ENCODE peak calls at places on chromosomes 6 and 20, in six cellular contexts. L, S, C, O, H and X are unnamed samples.

GRCh38 chr6:43120938-43121913 is 45.1 kb downstream of the PTK7 start:
- DNase-seq in L (peak), S (peak), C (no peak), O (peak), H (peak), X (peak)

GRCh38 chr20:31653573-31653972 is 15.9 kb downstream of the COX4I2 start:
- DNase-seq in L (no peak), S (no peak), C (no peak), O (no peak), H (no peak), X (no peak)

GRCh38 chr20:36304786-36305495 is 1.2 kb upstream of the DLGAP4 start:
- DNase-seq in L (no peak), S (no peak), C (no peak), O (peak), H (no peak), X (no peak)

GRCh38 chr20:11426938-11427337 is 490.8 kb upstream of the BTBD3 start:
- DNase-seq in L (no peak), S (no peak), C (no peak), O (no peak), H (peak), X (no peak)

GRCh38 chr6:39791311-39791710 is 865 bp upstream of the DAAM2 start:
- DNase-seq in L (no peak), S (peak), C (no peak), O (peak), H (no peak), X (no peak)

GRCh38 chr20:35447082-35447789 is 8.2 kb upstream of the CEP250 start:
- DNase-seq in L (peak), S (peak), C (peak), O (peak), H (peak), X (no peak)

GRCh38 chr20:63534831-63535651 is 2.1 kb downstream of the PTK6 start:
- DNase-seq in L (no peak), S (no peak), C (peak), O (no peak), H (no peak), X (no peak)

GRCh38 chr6:131688286-131688685 is 12.9 kb downstream of the OR2A4 start:
- DNase-seq in L (no peak), S (no peak), C (no peak), O (no peak), H (no peak), X (no peak)

GRCh38 chr6:136757150-136757549 is 35.1 kb downstream of the MAP3K5 start:
- DNase-seq in L (no peak), S (peak), C (no peak), O (peak), H (peak), X (no peak)

GRCh38 chr6:130900913-130901312 is 73.7 kb downstream of the SMLR1 start:
- DNase-seq in L (peak), S (peak), C (no peak), O (peak), H (peak), X (peak)

GRCh38 chr6:143555071-143555492 is 43.6 kb upstream of the FUCA2 start:
- DNase-seq in L (no peak), S (no peak), C (no peak), O (peak), H (peak), X (no peak)
- H3K4me3 ChIP-seq in L (no peak), S (no peak), C (no peak), O (no peak), H (peak), X (no peak)

DNA sequence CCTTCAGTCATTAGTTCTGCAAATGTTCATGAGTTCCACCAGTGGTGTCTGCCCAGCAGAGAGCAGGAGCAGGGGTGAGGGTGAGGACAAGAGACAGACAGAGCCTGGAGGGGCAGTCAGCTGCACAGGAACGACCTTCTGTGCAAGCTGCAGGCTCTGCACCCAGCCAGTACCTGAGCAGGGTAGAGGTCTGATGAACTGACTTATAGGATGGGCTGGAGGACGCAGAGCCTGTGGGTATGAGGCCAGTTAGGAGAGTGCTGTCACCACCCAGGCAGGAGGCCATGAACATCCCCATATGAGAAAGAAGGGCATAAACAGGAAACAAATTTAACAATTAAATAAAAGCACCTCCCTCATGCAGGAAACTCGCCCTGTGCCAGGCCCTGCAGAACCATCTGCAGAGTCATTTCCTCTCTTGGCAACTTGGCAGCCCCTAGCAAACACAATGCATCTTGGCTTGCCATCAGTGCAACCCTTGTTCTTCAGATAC is 17.9 kb downstream of the C6orf15 start:
- DNase-seq in L (no peak), S (peak), C (peak), O (no peak), H (no peak), X (no peak)
- TF ChIP-seq CTCF in L (no peak), S (no peak), C (no peak), O (no peak), H (no peak), X (no peak)

GRCh38 chr20:59402697-59403096 is 102.3 kb downstream of the EDN3 start:
- DNase-seq in L (no peak), S (no peak), C (peak), O (no peak), H (peak), X (no peak)

GRCh38 chr20:59403962-59404314 is 103.5 kb downstream of the EDN3 start:
- DNase-seq in L (no peak), S (no peak), C (no peak), O (no peak), H (no peak), X (no peak)

GRCh38 chr20:59404749-59405148 is 104.3 kb downstream of the EDN3 start:
- DNase-seq in L (no peak), S (no peak), C (no peak), O (no peak), H (no peak), X (no peak)

GRCh38 chr20:59405226-59405815 is 104.9 kb downstream of the EDN3 start:
- DNase-seq in L (no peak), S (no peak), C (no peak), O (no peak), H (no peak), X (no peak)

GRCh38 chr20:59403261-59403961 is 103.0 kb downstream of the EDN3 start:
- DNase-seq in L (no peak), S (peak), C (peak), O (no peak), H (no peak), X (no peak)
- H3K4me3 ChIP-seq in L (peak), S (no peak), C (no peak), O (no peak), H (no peak), X (no peak)

DNA sequence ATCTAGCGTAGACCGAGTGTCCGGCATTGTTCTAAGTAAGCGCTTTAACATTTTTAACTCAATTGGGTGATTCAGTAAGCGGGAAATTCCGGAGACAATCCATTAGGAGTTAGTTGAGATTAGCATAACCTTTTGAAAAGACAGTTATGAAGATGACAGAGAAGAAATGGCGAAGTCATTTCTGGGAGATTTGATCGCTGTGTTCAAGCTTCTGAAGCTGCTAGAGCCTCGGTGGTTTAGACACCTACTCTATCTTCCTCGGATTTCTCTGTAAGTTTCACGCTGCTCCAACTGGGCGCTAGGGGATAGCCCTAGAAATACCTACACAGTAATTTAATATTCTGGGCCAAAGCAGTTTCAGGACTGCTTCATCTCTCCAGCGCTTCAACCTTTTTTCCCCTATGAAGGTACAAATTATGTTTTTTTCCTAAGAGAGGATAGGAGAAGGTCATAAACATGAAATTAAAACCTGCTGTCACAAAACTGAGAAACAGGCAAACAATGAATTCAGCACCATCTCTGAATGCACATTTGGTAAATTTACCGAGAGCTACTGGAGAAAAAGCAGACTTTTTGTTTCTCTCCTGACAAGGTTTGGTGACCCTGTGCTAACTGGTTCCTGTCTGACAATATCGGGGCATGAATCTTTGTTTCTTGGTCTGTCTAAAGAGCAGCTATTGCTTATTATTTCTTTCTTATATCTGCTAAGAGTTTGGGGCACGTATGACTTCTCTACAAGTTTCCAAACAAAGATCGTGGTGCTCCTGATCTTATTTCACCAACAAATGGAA is 22.4 kb downstream of the ZNF311 start:
- DNase-seq in L (no peak), S (peak), C (no peak), O (peak), H (peak), X (peak)
- TF ChIP-seq CTCF in L (no peak), S (peak), C (no peak), O (peak), H (peak), X (peak)

GRCh38 chr6:166957805-166958076 is 1.4 kb upstream of the RNASET2 start:
- DNase-seq in L (no peak), S (no peak), C (peak), O (no peak), H (no peak), X (no peak)
- H3K4me3 ChIP-seq in L (peak), S (no peak), C (no peak), O (no peak), H (no peak), X (no peak)

DNA sequence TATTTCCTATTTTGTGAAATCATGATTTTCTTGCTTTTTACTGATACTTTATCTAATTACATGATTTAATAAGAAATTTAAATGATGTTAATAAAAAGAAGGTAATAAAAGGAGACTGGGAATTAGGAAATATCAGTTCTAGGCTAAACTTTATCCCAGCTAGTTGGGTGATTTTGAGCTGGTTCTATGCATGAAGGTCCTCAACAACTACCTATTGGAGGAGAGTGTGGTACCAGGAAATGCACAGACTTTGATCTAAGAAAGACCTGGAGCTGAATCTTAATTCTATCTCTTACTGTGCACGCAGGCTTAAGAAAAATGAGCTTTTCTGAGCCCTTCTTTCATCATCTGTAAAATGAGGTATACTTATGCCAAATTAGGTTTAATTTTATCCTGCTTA is 4.8 kb downstream of the SYNE1 start:
- DNase-seq in L (no peak), S (no peak), C (no peak), O (no peak), H (no peak), X (no peak)
- TF ChIP-seq CTCF in L (no peak), S (no peak), C (no peak), O (no peak), H (no peak), X (no peak)